ENCODE peak calls at places on chromosomes 5 and 9, in eight cellular contexts. R is tibial artery, Y is tibial nerve, J is fibroblast of pulmonary artery, G is glutamatergic neuron, Q is dorsolateral prefrontal cortex, M is stomach, T is fibroblast of mammary gland. Z is an unnamed sample.

GRCh38 chr5:23482642-23483041 is 24.8 kb upstream of the PRDM9 start:
- DNase-seq in R (no peak), G (no peak), Y (no peak), Q (no peak), J (no peak), M (no peak), T (no peak), Z (no peak)

GRCh38 chr5:104199771-104200170 is 637.2 kb upstream of the NUDT12 start:
- DNase-seq in G (no peak), Q (no peak), J (no peak), T (peak), Y (no peak), M (no peak), R (no peak), Z (no peak)

GRCh38 chr5:100900142-100900795 is 2.8 kb downstream of the ST8SIA4 start:
- DNase-seq in T (peak), Y (no peak), J (peak), G (peak), R (peak), M (peak), Q (no peak), Z (no peak)

GRCh38 chr9:68678430-68678829 is 26.6 kb upstream of the PIP5K1B start:
- DNase-seq in Y (no peak), T (no peak), Q (peak), G (peak), M (no peak), J (peak), R (no peak), Z (no peak)

GRCh38 chr5:72021651-72022357 is 85.5 kb upstream of the MAP1B start:
- DNase-seq in T (no peak), J (no peak), Q (no peak), R (no peak), Y (no peak), G (no peak), M (no peak), Z (no peak)

GRCh38 chr5:90709323-90710148 is 150.9 kb downstream of the ADGRV1 start:
- DNase-seq in G (peak), J (peak), Q (peak), M (peak), Y (no peak), R (no peak), T (peak), Z (no peak)

GRCh38 chr5:16378762-16379161 is 86.8 kb downstream of the ZNF622 start:
- DNase-seq in G (no peak), T (no peak), Q (no peak), J (no peak), Y (no peak), R (no peak), M (no peak), Z (no peak)

GRCh38 chr5:154179846-154180710 is 10.5 kb upstream of the GALNT10 start:
- DNase-seq in T (peak), J (peak), R (no peak), Q (peak), M (no peak), Y (no peak), G (no peak), Z (no peak)

GRCh38 chr9:91815896-91816295 is 134.1 kb downstream of the ROR2 start:
- DNase-seq in G (no peak), Q (no peak), M (no peak), R (peak), J (no peak), Y (no peak), T (no peak), Z (no peak)

GRCh38 chr9:109910616-109911568 is 130.9 kb downstream of the PALM2AKAP2 start:
- DNase-seq in T (peak), R (no peak), Q (no peak), G (no peak), M (no peak), J (peak), Y (no peak), Z (no peak)

GRCh38 chr9:138022121-138022741 is 144.6 kb downstream of the CACNA1B start:
- DNase-seq in Q (peak), J (peak), G (peak), R (no peak), M (peak), Y (no peak), T (no peak), Z (peak)

GRCh38 chr9:121326130-121326838 is 43.8 kb downstream of the STOM start:
- DNase-seq in Q (no peak), M (peak), J (peak), G (no peak), R (peak), T (peak), Y (peak), Z (no peak)

GRCh38 chr5:39080597-39081204 is 6.5 kb upstream of the RICTOR start:
- DNase-seq in T (peak), G (peak), Q (peak), J (peak), R (no peak), M (peak), Y (no peak), Z (peak)

GRCh38 chr5:147626494-147626893 is 116.6 kb upstream of the DPYSL3 start:
- DNase-seq in T (no peak), Q (no peak), G (no peak), Y (no peak), R (no peak), J (no peak), M (no peak), Z (no peak)

GRCh38 chr9:137982132-137982666 is 104.6 kb downstream of the CACNA1B start:
- DNase-seq in T (peak), R (no peak), Y (no peak), J (no peak), M (no peak), Q (no peak), G (no peak), Z (no peak)

GRCh38 chr9:76846307-76846706 is 59.6 kb downstream of the PRUNE2 start:
- DNase-seq in J (no peak), Q (no peak), M (no peak), G (no peak), Y (no peak), T (no peak), R (no peak), Z (no peak)

GRCh38 chr9:121369595-121370265 is at the start of gene STOM:
- DNase-seq in Q (no peak), J (peak), M (peak), R (peak), Y (peak), G (peak), T (peak), Z (no peak)

GRCh38 chr9:15873573-15874177 is 320.8 kb downstream of the CCDC171 start:
- DNase-seq in Y (no peak), M (no peak), Q (no peak), G (no peak), T (peak), J (peak), R (no peak), Z (no peak)

GRCh38 chr5:5695266-5695665 is 272.8 kb downstream of the ICE1 start:
- DNase-seq in R (no peak), T (no peak), G (no peak), J (no peak), Y (no peak), M (no peak), Q (no peak), Z (no peak)

DNA sequence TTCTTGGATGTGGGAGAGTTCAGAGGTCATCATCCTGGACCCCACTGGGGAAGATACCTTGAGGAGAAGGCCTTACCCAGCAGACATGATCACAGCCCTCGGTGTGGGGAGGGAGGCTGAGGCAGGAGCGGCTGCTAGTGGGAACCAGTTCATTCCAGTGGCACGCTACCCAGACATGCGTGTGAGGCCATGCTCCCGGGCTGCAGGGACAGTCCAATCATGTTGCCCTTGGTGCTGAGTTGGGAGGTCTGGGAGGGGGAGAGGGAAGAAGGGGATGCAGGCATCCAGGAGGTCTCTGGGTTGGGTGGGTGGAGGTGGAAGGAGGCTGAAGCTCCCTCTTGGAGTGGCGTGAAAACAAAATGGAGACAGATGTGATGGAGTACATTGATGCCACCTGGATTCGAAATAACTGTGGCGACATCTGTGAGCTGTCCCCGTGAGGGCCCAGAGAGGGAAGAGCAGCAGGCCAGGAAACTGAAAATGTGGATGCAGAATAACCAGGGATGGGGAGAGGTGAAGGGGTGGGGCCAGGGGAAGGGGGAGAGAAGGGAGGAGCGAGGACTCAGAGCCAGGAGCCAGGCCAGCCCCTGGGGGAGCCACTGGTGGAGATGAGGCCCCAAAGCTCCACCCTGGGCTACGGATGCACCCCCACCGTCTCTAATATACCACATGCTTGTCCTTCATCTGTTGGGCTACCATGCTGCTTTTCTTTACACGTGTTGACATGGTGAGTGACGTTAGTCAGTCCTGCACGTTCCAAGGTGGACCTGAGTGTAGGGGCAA is 16.2 kb downstream of the NDUFS6 start:
- DNase-seq in Q (no peak), Y (no peak), R (peak), G (no peak), J (no peak), T (no peak), M (no peak), Z (no peak)
- TF ChIP-seq CTCF in Q (no peak), Y (no peak), R (no peak), G (no peak), J (no peak), T (no peak), M (no peak), Z (no peak)

DNA sequence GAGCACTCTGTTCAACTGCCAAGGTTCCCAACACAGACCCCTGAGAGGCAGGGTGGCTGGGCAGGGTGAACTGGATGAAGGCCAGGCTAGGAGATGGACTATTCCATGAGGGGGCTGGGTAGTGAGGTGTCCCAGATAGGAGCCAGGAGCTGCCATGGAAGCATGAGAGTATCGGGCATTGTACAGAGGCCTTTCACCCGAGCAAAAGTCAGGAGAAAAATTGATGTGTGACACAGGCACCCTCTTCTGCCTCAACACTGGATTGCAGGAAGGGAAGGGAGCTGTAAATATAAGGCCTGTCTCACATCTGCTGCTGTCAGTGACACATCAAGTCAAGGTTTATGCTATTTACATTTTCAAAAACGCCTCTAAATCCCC is 74.6 kb downstream of the UBAP1 start:
- DNase-seq in T (peak), G (no peak), M (no peak), Q (no peak), Y (no peak), R (no peak), J (peak), Z (no peak)
- TF ChIP-seq CTCF in T (peak), G (no peak), M (no peak), Q (no peak), Y (peak), R (no peak), J (peak), Z (no peak)

GRCh38 chr5:75475364-75475763 is 36.1 kb downstream of the CERT1 start:
- DNase-seq in R (no peak), J (no peak), M (no peak), Q (no peak), G (no peak), Y (no peak), T (no peak), Z (no peak)
- TF ChIP-seq CTCF in R (no peak), J (no peak), M (no peak), Q (no peak), G (no peak), Y (no peak), T (no peak), Z (no peak)

GRCh38 chr9:133533878-133534277 is 626 bp upstream of the ADAMTSL2 start:
- DNase-seq in Q (no peak), J (no peak), Y (no peak), R (no peak), M (no peak), G (peak), T (peak), Z (no peak)

GRCh38 chr9:133531293-133531692 is 3.2 kb upstream of the ADAMTSL2 start:
- DNase-seq in Y (no peak), M (no peak), G (no peak), J (no peak), R (no peak), T (no peak), Q (no peak), Z (no peak)

GRCh38 chr9:133534346-133535284 is at the start of gene ADAMTSL2:
- DNase-seq in Y (no peak), R (no peak), M (peak), J (peak), G (peak), T (peak), Q (peak), Z (no peak)

GRCh38 chr9:133535285-133535877 is 877 bp downstream of the ADAMTSL2 start:
- DNase-seq in G (no peak), Q (no peak), M (no peak), T (no peak), R (no peak), J (no peak), Y (no peak), Z (no peak)

GRCh38 chr9:133532937-133533668 is 1.4 kb upstream of the ADAMTSL2 start:
- DNase-seq in J (peak), R (no peak), Q (no peak), M (peak), G (peak), T (peak), Y (peak), Z (peak)
- TF ChIP-seq CTCF in J (peak), R (peak), Q (peak), M (peak), G (peak), T (peak), Y (peak), Z (no peak)

Z was measured in natural killer cell.